ENCODE peak calls at places on chromosome 16, in eight cellular contexts. D is Calu3; T is effector memory CD8-positive, alpha-beta T cell; V is adrenal gland; Y is GM03348; G is activated T-helper 1 cell treated with Interleukin-2 at 50 U/mL for 16 hours; F is ascending aorta; U is stimulated activated CD4-positive, alpha-beta T cell treated with anti-CD3 and anti-CD28 coated beads, Interleukin-1b, Interleukin-23, amount 100 ng/mL, for 24 hours. Q is an unnamed sample.

GRCh38 chr16:47018223-47018891 is 44.9 kb upstream of the DNAJA2 start:
- DNase-seq in D (peak), T (peak), V (peak), Y (no peak), G (peak), F (no peak), U (no peak), Q (peak)

GRCh38 chr16:83954577-83955016 is 1.6 kb downstream of the OSGIN1 start:
- DNase-seq in D (peak), T (no peak), V (peak), Y (peak), G (no peak), F (peak), U (no peak), Q (peak)

GRCh38 chr16:50666658-50667496 is 14.2 kb downstream of the SNX20 start:
- DNase-seq in D (no peak), T (no peak), V (no peak), Y (no peak), G (peak), F (no peak), U (no peak), Q (no peak)

GRCh38 chr16:75238132-75238852 is 13.1 kb downstream of the BCAR1 start:
- DNase-seq in D (no peak), T (no peak), V (peak), Y (peak), G (no peak), F (peak), U (no peak), Q (no peak)

GRCh38 chr16:11175850-11176341 is 80.1 kb downstream of the SOCS1 start:
- DNase-seq in D (no peak), T (no peak), V (no peak), Y (no peak), G (no peak), F (no peak), U (no peak), Q (no peak)

GRCh38 chr16:48451323-48451722 is 66.1 kb upstream of the SIAH1 start:
- DNase-seq in D (no peak), T (no peak), V (no peak), Y (no peak), G (no peak), F (no peak), U (no peak), Q (no peak)

GRCh38 chr16:56203052-56203451 is 11.8 kb downstream of the GNAO1 start:
- DNase-seq in D (peak), T (peak), V (no peak), Y (no peak), G (peak), F (no peak), U (peak), Q (no peak)

GRCh38 chr16:78988361-78988992 is 612.1 kb downstream of the MAF start:
- DNase-seq in D (peak), T (no peak), V (no peak), Y (no peak), G (no peak), F (no peak), U (no peak), Q (no peak)

GRCh38 chr16:12661656-12662172 is 142.0 kb downstream of the CPPED1 start:
- DNase-seq in D (peak), T (no peak), V (peak), Y (no peak), G (no peak), F (no peak), U (no peak), Q (no peak)

GRCh38 chr16:89599451-89599858 is 14.0 kb upstream of the DPEP1 start:
- DNase-seq in D (peak), T (peak), V (no peak), Y (no peak), G (no peak), F (no peak), U (no peak), Q (no peak)

GRCh38 chr16:26220894-26221293 is 529.1 kb downstream of the HS3ST4 start:
- DNase-seq in D (no peak), T (no peak), V (no peak), Y (no peak), G (no peak), F (no peak), U (no peak), Q (no peak)

GRCh38 chr16:10918294-10919002 is 23.8 kb downstream of the DEXI start:
- DNase-seq in D (peak), T (peak), V (peak), Y (peak), G (peak), F (peak), U (peak), Q (peak)

GRCh38 chr16:22694887-22695382 is 119.0 kb upstream of the HS3ST2 start:
- DNase-seq in D (no peak), T (no peak), V (no peak), Y (peak), G (no peak), F (peak), U (no peak), Q (no peak)

GRCh38 chr16:57635266-57636097 is 7.1 kb downstream of the ADGRG1 start:
- DNase-seq in D (peak), T (no peak), V (no peak), Y (no peak), G (no peak), F (no peak), U (no peak), Q (peak)

GRCh38 chr16:85449885-85450245 is 163.3 kb upstream of the GSE1 start:
- DNase-seq in D (no peak), T (no peak), V (no peak), Y (no peak), G (no peak), F (no peak), U (no peak), Q (no peak)

GRCh38 chr16:16867994-16868393 is 489.1 kb downstream of the NPIPA7 start:
- DNase-seq in D (no peak), T (no peak), V (no peak), Y (no peak), G (no peak), F (no peak), U (no peak), Q (no peak)

GRCh38 chr16:84423416-84423837 is 55.1 kb downstream of the ATP2C2 start:
- DNase-seq in D (no peak), T (no peak), V (no peak), Y (peak), G (no peak), F (no peak), U (no peak), Q (no peak)

GRCh38 chr16:58211245-58211644 is 13.3 kb upstream of the CSNK2A2 start:
- DNase-seq in D (no peak), T (no peak), V (no peak), Y (no peak), G (no peak), F (no peak), U (no peak), Q (no peak)

GRCh38 chr16:10081201-10081940 is 100.9 kb downstream of the GRIN2A start:
- DNase-seq in D (no peak), T (no peak), V (no peak), Y (no peak), G (no peak), F (no peak), U (no peak), Q (no peak)

GRCh38 chr16:28324235-28324886 is 32.0 kb downstream of the SBK1 start:
- DNase-seq in D (no peak), T (no peak), V (no peak), Y (no peak), G (no peak), F (no peak), U (no peak), Q (no peak)

GRCh38 chr16:56332464-56333079 is 92.8 kb downstream of the AMFR start:
- DNase-seq in D (peak), T (no peak), V (peak), Y (peak), G (no peak), F (no peak), U (no peak), Q (peak)

GRCh38 chr16:26525856-26526255 is 540.9 kb upstream of the C16orf82 start:
- DNase-seq in D (no peak), T (no peak), V (no peak), Y (no peak), G (no peak), F (no peak), U (no peak), Q (no peak)

GRCh38 chr16:73298562-73298961 is 250.6 kb upstream of the ZFHX3 start:
- DNase-seq in D (no peak), T (no peak), V (no peak), Y (peak), G (no peak), F (no peak), U (no peak), Q (no peak)

GRCh38 chr16:27826893-27827289 is 236.6 kb downstream of the GSG1L start:
- DNase-seq in D (no peak), T (no peak), V (no peak), Y (no peak), G (no peak), F (no peak), U (no peak), Q (no peak)

GRCh38 chr16:89142474-89143197 is 28.9 kb upstream of the CDH15 start:
- DNase-seq in D (no peak), T (no peak), V (no peak), Y (no peak), G (no peak), F (no peak), U (no peak), Q (no peak)

GRCh38 chr16:81996664-81997529 is 14.4 kb downstream of the SDR42E1 start:
- DNase-seq in D (peak), T (no peak), V (no peak), Y (peak), G (no peak), F (no peak), U (no peak), Q (no peak)

GRCh38 chr16:47461598-47462266 is 601 bp downstream of the PHKB start:
- DNase-seq in D (peak), T (no peak), V (peak), Y (peak), G (no peak), F (no peak), U (no peak), Q (no peak)

GRCh38 chr16:12749076-12749475 is 54.6 kb downstream of the CPPED1 start:
- DNase-seq in D (no peak), T (no peak), V (no peak), Y (no peak), G (no peak), F (no peak), U (no peak), Q (no peak)

GRCh38 chr16:48384982-48385271 is 286 bp downstream of the SIAH1 start:
- DNase-seq in D (no peak), T (no peak), V (no peak), Y (no peak), G (no peak), F (peak), U (no peak), Q (no peak)

GRCh38 chr16:1430759-1431496 is at the start of gene PERCC1:
- DNase-seq in D (no peak), T (no peak), V (no peak), Y (no peak), G (no peak), F (no peak), U (no peak), Q (no peak)

GRCh38 chr16:50315346-50315997 is 49.1 kb downstream of the ADCY7 start:
- DNase-seq in D (no peak), T (no peak), V (no peak), Y (peak), G (no peak), F (peak), U (no peak), Q (no peak)

GRCh38 chr16:2056681-2057407 is 9.1 kb downstream of the TSC2 start:
- DNase-seq in D (no peak), T (no peak), V (no peak), Y (no peak), G (no peak), F (no peak), U (no peak), Q (peak)

GRCh38 chr16:30996324-30996999 is 11.5 kb downstream of the HSD3B7 start:
- DNase-seq in D (no peak), T (no peak), V (no peak), Y (peak), G (no peak), F (no peak), U (no peak), Q (peak)

GRCh38 chr16:27853101-27853500 is 210.4 kb downstream of the GSG1L start:
- DNase-seq in D (no peak), T (no peak), V (no peak), Y (no peak), G (no peak), F (no peak), U (no peak), Q (no peak)

GRCh38 chr16:29907973-29908372 is 7.7 kb downstream of the ASPHD1 start:
- DNase-seq in D (no peak), T (no peak), V (no peak), Y (no peak), G (no peak), F (no peak), U (no peak), Q (no peak)

GRCh38 chr16:55842369-55843104 is 9.6 kb upstream of the CES1 start:
- DNase-seq in D (peak), T (peak), V (no peak), Y (peak), G (no peak), F (no peak), U (no peak), Q (no peak)

GRCh38 chr16:50021509-50021908 is 3.5 kb upstream of the CNEP1R1 start:
- DNase-seq in D (no peak), T (no peak), V (no peak), Y (no peak), G (no peak), F (no peak), U (no peak), Q (no peak)